ENCODE peak calls at places on chromosomes 13 and 19, in ten cellular contexts. F, I, K, P, E, Z, H, D, L and O are unnamed samples.

GRCh38 chr13:71663431-71663830 is 203.6 kb downstream of the DACH1 start:
- DNase-seq in E (no peak), Z (no peak), H (no peak), L (no peak), K (no peak), D (no peak), I (no peak), P (no peak), F (no peak), O (no peak)

GRCh38 chr19:10471909-10472308 is 31.2 kb downstream of the KEAP1 start:
- DNase-seq in P (no peak), K (no peak), I (no peak), H (no peak), Z (peak; percentile 47), E (no peak), F (no peak), D (no peak), L (no peak), O (peak; percentile 65)

GRCh38 chr13:99434258-99434788 is 66.9 kb upstream of the TM9SF2 start:
- DNase-seq in E (no peak), L (peak; percentile 66), H (peak; percentile 85), I (no peak), F (peak; percentile 44), P (no peak), Z (no peak), K (peak; percentile 67), D (no peak), O (no peak)

GRCh38 chr13:110910013-110910890 is 4.6 kb downstream of the ANKRD10 start:
- DNase-seq in P (no peak), F (peak; percentile 59), Z (no peak), D (no peak), I (no peak), H (no peak), K (no peak), E (no peak), L (no peak), O (no peak)

GRCh38 chr13:33799950-33800592 is 17.9 kb upstream of the RFC3 start:
- DNase-seq in F (no peak), K (no peak), E (no peak), I (no peak), L (no peak), H (no peak), Z (peak; percentile 46), D (peak; percentile 33), P (no peak), O (peak; percentile 76)

GRCh38 chr13:64470751-64471150 is 2759.4 kb downstream of the PCDH9 start:
- DNase-seq in L (no peak), K (no peak), I (no peak), Z (no peak), E (no peak), F (no peak), D (no peak), P (no peak), H (no peak), O (no peak)

GRCh38 chr19:8731428-8732169 is 10.2 kb downstream of the OR2Z1 start:
- DNase-seq in D (peak; percentile 3), E (no peak), F (no peak), L (no peak), P (no peak), Z (no peak), I (no peak), K (peak; percentile 31), H (no peak), O (no peak)

GRCh38 chr19:38707512-38708114 is 36.7 kb downstream of the CAPN12 start:
- DNase-seq in I (peak; percentile 55), H (no peak), P (peak; percentile 74), F (no peak), Z (peak; percentile 23), L (no peak), K (no peak), D (no peak), E (peak; percentile 84), O (no peak)

GRCh38 chr13:46552302-46552680 is 679 bp upstream of the LRCH1 start:
- DNase-seq in H (no peak), K (no peak), Z (no peak), E (no peak), I (no peak), F (peak; percentile 26), P (no peak), L (no peak), D (no peak), O (no peak)

GRCh38 chr19:56217039-56217949 is 15.2 kb downstream of the ZSCAN5C start:
- DNase-seq in H (no peak), D (peak; percentile 38), Z (peak; percentile 4), K (no peak), L (no peak), I (no peak), E (peak; percentile 12), P (no peak), F (no peak), O (no peak)

GRCh38 chr19:45103200-45103624 is 10.2 kb downstream of the PPP1R37 start:
- DNase-seq in E (peak; percentile 36), Z (no peak), D (no peak), P (peak; percentile 65), H (no peak), F (no peak), K (no peak), I (no peak), L (peak; percentile 30), O (no peak)

DNA sequence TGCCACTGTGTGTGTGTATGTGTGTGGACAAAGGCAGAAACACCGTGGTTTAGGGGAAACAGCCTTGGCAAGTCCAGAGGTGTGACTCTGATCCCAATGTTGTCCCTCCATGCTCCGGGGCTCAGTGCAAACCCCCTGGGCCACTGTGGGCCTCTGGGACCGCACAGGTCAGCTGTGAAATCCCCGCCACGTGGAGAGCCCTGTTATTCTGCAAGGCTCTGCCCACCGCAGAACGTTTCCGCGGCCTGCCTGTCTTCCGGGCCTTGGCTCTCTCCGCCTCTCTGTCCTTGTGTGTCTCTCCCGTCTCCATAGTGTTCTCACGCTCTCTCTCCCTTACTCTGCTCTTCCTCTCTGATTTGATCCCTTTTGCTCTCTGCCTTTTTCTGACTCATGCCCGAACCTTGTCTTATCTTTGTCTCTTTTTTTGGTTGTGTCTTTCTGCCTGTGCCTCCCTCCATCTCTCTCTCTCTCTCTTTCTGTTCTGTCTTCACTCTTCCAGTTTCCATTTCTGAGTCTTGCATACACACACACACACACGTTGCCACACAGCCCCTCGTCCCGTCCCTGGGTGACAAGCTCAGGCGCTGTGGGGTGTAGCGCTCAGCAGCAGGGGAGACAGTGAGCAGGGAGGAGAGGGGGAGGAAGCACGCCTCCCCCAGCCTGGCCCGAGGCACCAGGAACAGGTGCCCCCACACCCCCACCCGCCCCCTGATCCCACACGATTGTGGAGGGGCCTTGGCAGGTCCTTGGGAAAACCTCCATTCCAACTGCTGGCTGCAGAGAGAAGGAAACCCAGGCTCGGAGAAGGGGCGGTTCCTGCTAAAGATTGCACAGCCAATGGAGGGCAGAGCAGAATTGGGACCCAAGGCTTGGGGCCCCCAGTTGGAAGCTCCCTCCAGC is 3.0 kb downstream of the TTYH1 start:
- DNase-seq in D (peak; percentile 45), I (no peak), Z (peak; percentile 19), L (no peak), P (no peak), F (no peak), E (no peak), H (no peak), K (no peak), O (no peak)
- H3K4me1 ChIP-seq in D (peaks cover 44% of the 10 kb centered on the region), I (no peaks in the 10 kb centered on the region), Z (no peaks in the 10 kb centered on the region), L (peaks cover 12% of the 10 kb centered on the region), P (peaks cover 9% of the 10 kb centered on the region), F (no peaks in the 10 kb centered on the region), E (peaks cover 20% of the 10 kb centered on the region), H (peaks cover 9% of the 10 kb centered on the region), K (no peaks in the 10 kb centered on the region), O (peaks cover 9% of the 10 kb centered on the region)

GRCh38 chr19:5787554-5788182 is 3.1 kb upstream of the PRR22 start:
- DNase-seq in P (no peak), K (no peak), E (no peak), D (no peak), I (no peak), Z (no peak), F (no peak), H (no peak), L (no peak), O (no peak)

GRCh38 chr19:5788422-5788821 is 2.5 kb downstream of the DUS3L start:
- DNase-seq in E (no peak), K (no peak), P (no peak), Z (no peak), F (no peak), I (no peak), H (no peak), L (no peak), D (no peak), O (no peak)

GRCh38 chr19:5790573-5791520 is at the start of gene DUS3L:
- DNase-seq in D (peak; percentile 99), Z (peak; percentile 98), E (peak; percentile 97), P (peak; percentile 99), F (peak; percentile 97), H (peak; percentile 91), L (peak; percentile 93), I (peak; percentile 96), K (peak; percentile 96), O (peak; percentile 99)

GRCh38 chr19:5789886-5790572 is 934 bp downstream of the DUS3L start:
- DNase-seq in P (no peak), Z (no peak), D (no peak), I (no peak), F (no peak), K (no peak), E (no peak), H (no peak), L (no peak), O (no peak)

GRCh38 chr19:5789201-5789795 is 1.7 kb downstream of the DUS3L start:
- DNase-seq in Z (no peak), F (no peak), K (no peak), H (no peak), I (no peak), E (no peak), P (no peak), L (no peak), D (no peak), O (no peak)
- H3K36me3 ChIP-seq in Z (peaks cover 44% of the 10 kb centered on the region), F (peaks cover 47% of the 10 kb centered on the region), K (peaks cover 59% of the 10 kb centered on the region), H (peaks cover 55% of the 10 kb centered on the region), I (peaks cover 59% of the 10 kb centered on the region), E (peaks cover 26% of the 10 kb centered on the region), P (peaks cover 59% of the 10 kb centered on the region), L (peaks cover 26% of the 10 kb centered on the region), D (no peaks in the 10 kb centered on the region), O (peaks cover 60% of the 10 kb centered on the region)

GRCh38 chr19:16579381-16579780 is 7.2 kb upstream of the SLC35E1 start:
- DNase-seq in Z (no peak), K (no peak), H (no peak), E (no peak), P (no peak), D (no peak), I (no peak), F (no peak), L (no peak), O (no peak)
- H3K4me1 ChIP-seq in Z (peaks cover 9% of the 10 kb centered on the region), K (peaks cover 34% of the 10 kb centered on the region), H (peaks cover 22% of the 10 kb centered on the region), E (peaks cover 50% of the 10 kb centered on the region), P (peaks cover 50% of the 10 kb centered on the region), D (peaks cover 7% of the 10 kb centered on the region), I (peaks cover 84% of the 10 kb centered on the region), F (peaks cover 14% of the 10 kb centered on the region), L (peaks cover 42% of the 10 kb centered on the region), O (peaks cover 34% of the 10 kb centered on the region)

DNA sequence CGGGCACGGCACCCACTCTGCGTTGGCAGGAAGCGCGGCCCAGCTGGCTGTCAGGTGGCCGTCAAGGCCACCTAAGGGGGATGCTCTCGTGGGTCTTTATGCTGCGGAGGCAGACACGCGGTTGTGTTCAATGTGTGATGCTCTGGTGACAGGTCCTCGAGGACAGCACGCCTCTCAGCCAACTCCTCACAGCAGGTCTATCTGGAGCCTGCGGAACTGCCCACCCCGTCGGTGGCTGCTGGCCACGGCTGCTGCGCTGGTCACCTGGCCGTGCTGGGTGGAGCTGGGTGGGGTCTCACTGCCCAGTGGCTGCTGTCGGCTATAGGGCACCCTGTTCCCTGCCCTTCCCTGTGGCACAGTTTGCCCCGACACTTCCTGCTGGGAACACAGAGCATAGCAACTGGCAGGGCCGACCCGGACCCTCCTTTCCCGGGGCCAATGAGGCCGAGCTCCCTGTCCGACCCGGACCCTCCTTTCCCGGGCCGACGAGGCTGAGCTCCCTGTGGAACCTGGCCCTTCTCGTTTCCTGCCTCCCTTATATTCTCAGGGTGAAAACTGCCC is 14.3 kb upstream of the F7 start:
- DNase-seq in Z (no peak), F (no peak), I (no peak), E (no peak), L (no peak), D (no peak), P (peak; percentile 34), K (no peak), H (no peak), O (no peak)
- H3K36me3 ChIP-seq in Z (no peaks in the 10 kb centered on the region), F (no peaks in the 10 kb centered on the region), I (peaks cover 3% of the 10 kb centered on the region), E (no peaks in the 10 kb centered on the region), L (no peaks in the 10 kb centered on the region), D (no peaks in the 10 kb centered on the region), P (peaks cover 26% of the 10 kb centered on the region), K (no peaks in the 10 kb centered on the region), H (peaks cover 3% of the 10 kb centered on the region), O (no peaks in the 10 kb centered on the region)